ENCODE peak calls at places on chromosome 13, in nine cellular contexts. A is activated T-helper 9 cell treated with anti-CD3 and anti-CD28 coated beads, Interleukin-2, amount 50 U/mL, for 16 hours; Q is HT-29; Z is hippocampal formation; U is cardiac muscle cell; R is Calu3; D is HS-5; I is activated B cell treated with CpG ODN at 0.5 μM for 24 hours; O is activated CD8-positive, alpha-beta memory T cell treated with anti-CD3 and anti-CD28 coated beads for 24 hours. L is an unnamed sample.

GRCh38 chr13:39840201-39840600 is 184.7 kb downstream of the COG6 start:
- DNase-seq in A (no peak), Q (no peak), Z (no peak), U (no peak), R (no peak), D (no peak), I (no peak), O (no peak), L (no peak)

GRCh38 chr13:100875392-100876043 is 200.9 kb upstream of the TMTC4 start:
- DNase-seq in A (no peak), Q (no peak), Z (no peak), U (no peak), R (no peak), D (peak), I (no peak), O (no peak), L (no peak)

GRCh38 chr13:39397866-39398265 is 205.1 kb downstream of the LHFPL6 start:
- DNase-seq in A (no peak), Q (no peak), Z (no peak), U (no peak), R (no peak), D (no peak), I (no peak), O (no peak), L (no peak)

GRCh38 chr13:90623318-90624011 is 724.0 kb upstream of the MIR17HG start:
- DNase-seq in A (no peak), Q (no peak), Z (no peak), U (no peak), R (no peak), D (no peak), I (no peak), O (no peak), L (no peak)

GRCh38 chr13:40787062-40787461 is 2.3 kb upstream of the SLC25A15 start:
- DNase-seq in A (no peak), Q (no peak), Z (no peak), U (no peak), R (no peak), D (no peak), I (no peak), O (peak), L (no peak)

GRCh38 chr13:66528139-66528538 is 702.0 kb downstream of the PCDH9 start:
- DNase-seq in A (no peak), Q (no peak), Z (no peak), U (no peak), R (no peak), D (no peak), I (no peak), O (no peak), L (no peak)

GRCh38 chr13:28820099-28821051 is at the start of gene MTUS2:
- DNase-seq in A (no peak), Q (peak), Z (no peak), U (peak), R (peak), D (no peak), I (no peak), O (peak), L (peak)

GRCh38 chr13:31835932-31836331 is 96.6 kb downstream of the RXFP2 start:
- DNase-seq in A (no peak), Q (peak), Z (no peak), U (no peak), R (no peak), D (no peak), I (no peak), O (no peak), L (no peak)

GRCh38 chr13:94726425-94726824 is 14.1 kb upstream of the SOX21 start:
- DNase-seq in A (no peak), Q (no peak), Z (no peak), U (no peak), R (no peak), D (no peak), I (no peak), O (no peak), L (no peak)

GRCh38 chr13:59277106-59277505 is 886.6 kb downstream of the DIAPH3 start:
- DNase-seq in A (no peak), Q (no peak), Z (no peak), U (no peak), R (no peak), D (no peak), I (no peak), O (no peak), L (no peak)

GRCh38 chr13:26946675-26947342 is 186.2 kb upstream of the GPR12 start:
- DNase-seq in A (no peak), Q (peak), Z (peak), U (peak), R (no peak), D (no peak), I (no peak), O (no peak), L (peak)

GRCh38 chr13:77691871-77692270 is 5.6 kb upstream of the SLAIN1 start:
- DNase-seq in A (no peak), Q (no peak), Z (no peak), U (no peak), R (no peak), D (no peak), I (no peak), O (no peak), L (no peak)

GRCh38 chr13:51895906-51896888 is 34.4 kb downstream of the CCDC70 start:
- DNase-seq in A (peak), Q (peak), Z (peak), U (peak), R (peak), D (peak), I (no peak), O (peak), L (peak)

GRCh38 chr13:76641056-76641455 is 245.1 kb downstream of the KCTD12 start:
- DNase-seq in A (no peak), Q (no peak), Z (no peak), U (no peak), R (no peak), D (no peak), I (no peak), O (no peak), L (no peak)

GRCh38 chr13:27482996-27483395 is 32.6 kb upstream of the MTIF3 start:
- DNase-seq in A (no peak), Q (no peak), Z (no peak), U (no peak), R (no peak), D (no peak), I (peak), O (peak), L (no peak)

GRCh38 chr13:112481458-112481857 is 105.3 kb downstream of the SPACA7 start:
- DNase-seq in A (no peak), Q (no peak), Z (no peak), U (no peak), R (no peak), D (no peak), I (no peak), O (no peak), L (no peak)

GRCh38 chr13:57925250-57925649 is 293.7 kb downstream of the PCDH17 start:
- DNase-seq in A (no peak), Q (peak), Z (no peak), U (peak), R (no peak), D (no peak), I (no peak), O (no peak), L (no peak)

GRCh38 chr13:31947105-31947504 is 84.5 kb upstream of the FRY start:
- DNase-seq in A (no peak), Q (peak), Z (no peak), U (no peak), R (no peak), D (no peak), I (no peak), O (no peak), L (no peak)

GRCh38 chr13:65530688-65531087 is 1699.4 kb downstream of the PCDH9 start:
- DNase-seq in A (no peak), Q (no peak), Z (no peak), U (no peak), R (no peak), D (no peak), I (no peak), O (no peak), L (no peak)

GRCh38 chr13:25463496-25463895 is 91.7 kb downstream of the ATP8A2 start:
- DNase-seq in A (no peak), Q (no peak), Z (no peak), U (no peak), R (no peak), D (peak), I (no peak), O (no peak), L (no peak)

GRCh38 chr13:94996445-94996844 is 284.1 kb upstream of the SOX21 start:
- DNase-seq in A (no peak), Q (no peak), Z (no peak), U (no peak), R (no peak), D (no peak), I (no peak), O (no peak), L (no peak)

GRCh38 chr13:110280231-110280813 is 26.6 kb downstream of the COL4A1 start:
- DNase-seq in A (no peak), Q (no peak), Z (no peak), U (no peak), R (no peak), D (no peak), I (no peak), O (no peak), L (no peak)

GRCh38 chr13:69292789-69293425 is 814.7 kb upstream of the ATXN8OS start:
- DNase-seq in A (no peak), Q (no peak), Z (no peak), U (no peak), R (no peak), D (no peak), I (no peak), O (no peak), L (no peak)

GRCh38 chr13:46168341-46168740 is 13.6 kb downstream of the LCP1 start:
- DNase-seq in A (peak), Q (no peak), Z (no peak), U (no peak), R (no peak), D (no peak), I (peak), O (no peak), L (no peak)

GRCh38 chr13:73984949-73985691 is 149.1 kb downstream of the KLF12 start:
- DNase-seq in A (peak), Q (no peak), Z (no peak), U (peak), R (no peak), D (no peak), I (no peak), O (peak), L (no peak)

GRCh38 chr13:51726446-51727185 is 77.3 kb downstream of the DHRS12 start:
- DNase-seq in A (no peak), Q (no peak), Z (no peak), U (no peak), R (no peak), D (no peak), I (no peak), O (no peak), L (no peak)

GRCh38 chr13:63497601-63498000 is 2082.0 kb upstream of the PCDH20 start:
- DNase-seq in A (no peak), Q (no peak), Z (no peak), U (no peak), R (no peak), D (no peak), I (no peak), O (no peak), L (no peak)